ENCODE peak calls at places on chromosome 7, in five cellular contexts. I, T, M, K and B are unnamed samples.

GRCh38 chr7:115782716-115783460 is 247.7 kb downstream of the TFEC start:
- DNase-seq in I (no peak), T (no peak), M (no peak), K (peak), B (no peak)

GRCh38 chr7:128128401-128128800 is 97.2 kb upstream of the LRRC4 start:
- DNase-seq in I (no peak), T (no peak), M (no peak), K (no peak), B (no peak)

GRCh38 chr7:19177269-19177668 is 32.0 kb upstream of the FERD3L start:
- DNase-seq in I (peak), T (no peak), M (peak), K (no peak), B (peak)

GRCh38 chr7:43756368-43757072 is 2.0 kb upstream of the BLVRA start:
- DNase-seq in I (peak), T (no peak), M (peak), K (peak), B (peak)

GRCh38 chr7:38463277-38464224 is 167.6 kb downstream of the AMPH start:
- DNase-seq in I (no peak), T (peak), M (peak), K (no peak), B (peak)

GRCh38 chr7:100371561-100372171 is 1.6 kb upstream of the PILRA start:
- DNase-seq in I (no peak), T (peak), M (no peak), K (no peak), B (no peak)

GRCh38 chr7:23356726-23357125 is 57.6 kb downstream of the MALSU1 start:
- DNase-seq in I (no peak), T (no peak), M (no peak), K (no peak), B (no peak)

GRCh38 chr7:35623381-35623780 is 71.6 kb downstream of the HERPUD2 start:
- DNase-seq in I (no peak), T (no peak), M (no peak), K (no peak), B (no peak)

GRCh38 chr7:70134029-70134445 is 535.8 kb downstream of the AUTS2 start:
- DNase-seq in I (no peak), T (no peak), M (no peak), K (peak), B (no peak)

GRCh38 chr7:36303202-36304098 is 86.2 kb upstream of the ANLN start:
- DNase-seq in I (peak), T (peak), M (peak), K (peak), B (no peak)

GRCh38 chr7:84162125-84162524 is 32.5 kb downstream of the SEMA3A start:
- DNase-seq in I (no peak), T (no peak), M (no peak), K (no peak), B (no peak)

GRCh38 chr7:36736827-36737211 is 12.5 kb upstream of the AOAH start:
- DNase-seq in I (no peak), T (no peak), M (no peak), K (no peak), B (no peak)

GRCh38 chr7:27295236-27295635 is 52.6 kb downstream of the EVX1 start:
- DNase-seq in I (no peak), T (no peak), M (no peak), K (no peak), B (no peak)

GRCh38 chr7:130272456-130273080 is 5.9 kb downstream of the CPA2 start:
- DNase-seq in I (no peak), T (no peak), M (no peak), K (peak), B (no peak)

GRCh38 chr7:77327067-77327931 is 88.8 kb downstream of the GSAP start:
- DNase-seq in I (peak), T (peak), M (no peak), K (no peak), B (peak)

GRCh38 chr7:40586197-40586596 is 451.4 kb downstream of the SUGCT start:
- DNase-seq in I (peak), T (no peak), M (peak), K (no peak), B (no peak)

GRCh38 chr7:20030915-20031362 is 186.2 kb downstream of the MACC1 start:
- DNase-seq in I (no peak), T (no peak), M (peak), K (no peak), B (peak)

GRCh38 chr7:39504963-39505362 is 61.2 kb upstream of the YAE1 start:
- DNase-seq in I (no peak), T (no peak), M (peak), K (peak), B (peak)

GRCh38 chr7:147861945-147862344 is 728.6 kb upstream of the C7orf33 start:
- DNase-seq in I (no peak), T (no peak), M (no peak), K (no peak), B (peak)

GRCh38 chr7:152574892-152575511 is 100.9 kb downstream of the XRCC2 start:
- DNase-seq in I (no peak), T (no peak), M (no peak), K (peak), B (no peak)

GRCh38 chr7:36316319-36316718 is 73.3 kb upstream of the ANLN start:
- DNase-seq in I (no peak), T (no peak), M (no peak), K (no peak), B (no peak)